ENCODE peak calls at places on chromosomes 4 and X, in five cellular contexts. J, S, H, G and I are unnamed samples.

GRCh38 chr4:176778063-176778462 is 14.7 kb downstream of the VEGFC start:
- DNase-seq in G (no peak), H (no peak), S (no peak), J (no peak), I (no peak)

GRCh38 chr4:177596035-177596434 is 153.8 kb upstream of the AGA start:
- DNase-seq in G (no peak), J (no peak), H (no peak), S (no peak), I (peak; percentile 27)

GRCh38 chrX:88613338-88613737 is 133.7 kb upstream of the CPXCR1 start:
- DNase-seq in H (no peak), G (no peak), J (no peak), S (peak; percentile 5), I (no peak)

GRCh38 chr4:33381806-33382205 is 2661.6 kb downstream of the PCDH7 start:
- DNase-seq in G (no peak), J (no peak), H (no peak), S (no peak), I (no peak)

GRCh38 chrX:153650959-153651358 is 4.0 kb downstream of the DUSP9 start:
- DNase-seq in G (no peak), J (no peak), S (no peak), H (no peak), I (no peak)

GRCh38 chr4:109979932-109980717 is 67.4 kb downstream of the EGF start:
- DNase-seq in G (no peak), H (no peak), S (no peak), J (no peak), I (no peak)

GRCh38 chr4:112793033-112793432 is 156.1 kb downstream of the LARP7 start:
- DNase-seq in G (no peak), J (no peak), S (no peak), H (no peak), I (no peak)

GRCh38 chr4:126124817-126125216 is 810.1 kb downstream of the FAT4 start:
- DNase-seq in G (no peak), J (no peak), S (no peak), H (no peak), I (no peak)

GRCh38 chrX:40465735-40466551 is 114.8 kb upstream of the ATP6AP2 start:
- DNase-seq in G (no peak), H (no peak), J (no peak), S (no peak), I (no peak)

GRCh38 chr4:169649545-169650226 is 29.3 kb downstream of the CLCN3 start:
- DNase-seq in H (no peak), S (no peak), J (no peak), G (no peak), I (no peak)

GRCh38 chrX:154370882-154371770 is 3.3 kb downstream of the FLNA start:
- DNase-seq in G (peak; percentile 95), S (peak; percentile 77), H (peak; percentile 96), J (peak; percentile 87), I (peak; percentile 89)

GRCh38 chrX:97563531-97564133 is 679.9 kb downstream of the RPA4 start:
- DNase-seq in S (no peak), G (peak; percentile 20), H (no peak), J (peak; percentile 35), I (no peak)

GRCh38 chrX:107470971-107471370 is 21.5 kb downstream of the FRMPD3 start:
- DNase-seq in J (no peak), H (no peak), S (no peak), G (no peak), I (no peak)

GRCh38 chr4:123528501-123529277 is 132.1 kb downstream of the SPRY1 start:
- DNase-seq in S (no peak), G (no peak), H (no peak), J (no peak), I (no peak)

GRCh38 chr4:17817027-17817426 is 6.2 kb downstream of the NCAPG start:
- DNase-seq in G (no peak), J (peak; percentile 27), S (no peak), H (no peak), I (no peak)

GRCh38 chr4:83282049-83282535 is 2.5 kb downstream of the COQ2 start:
- DNase-seq in J (peak; percentile 52), G (no peak), H (no peak), S (peak; percentile 51), I (no peak)

GRCh38 chrX:84165716-84166115 is 22.3 kb downstream of the RPS6KA6 start:
- DNase-seq in G (no peak), S (no peak), H (no peak), J (no peak), I (no peak)

GRCh38 chr4:91598696-91599095 is 705.1 kb upstream of the GRID2 start:
- DNase-seq in J (no peak), S (no peak), G (no peak), H (no peak), I (no peak)

GRCh38 chr4:130393246-130394041 is 1297.5 kb downstream of the C4orf33 start:
- DNase-seq in S (no peak), H (no peak), J (no peak), G (no peak), I (no peak)

GRCh38 chr4:90328558-90328957 is 201.4 kb downstream of the CCSER1 start:
- DNase-seq in H (no peak), S (no peak), J (no peak), G (no peak), I (peak; percentile 41)

GRCh38 chr4:10529256-10529890 is 72.1 kb upstream of the ZNF518B start:
- DNase-seq in S (no peak), J (no peak), H (no peak), G (no peak), I (no peak)

GRCh38 chr4:13921805-13922204 is 294.3 kb upstream of the BOD1L1 start:
- DNase-seq in H (no peak), S (no peak), G (no peak), J (no peak), I (no peak)

GRCh38 chr4:44495136-44495535 is 46.5 kb upstream of the KCTD8 start:
- DNase-seq in H (no peak), J (no peak), S (no peak), G (no peak), I (no peak)

GRCh38 chr4:44493924-44494323 is 45.3 kb upstream of the KCTD8 start:
- DNase-seq in H (no peak), S (no peak), G (no peak), J (peak; percentile 7), I (no peak)
- TF ChIP-seq CTCF in H (no peak), S (peak; percentile 64), G (no peak), J (peak; percentile 19), I (peak; percentile 67)

DNA sequence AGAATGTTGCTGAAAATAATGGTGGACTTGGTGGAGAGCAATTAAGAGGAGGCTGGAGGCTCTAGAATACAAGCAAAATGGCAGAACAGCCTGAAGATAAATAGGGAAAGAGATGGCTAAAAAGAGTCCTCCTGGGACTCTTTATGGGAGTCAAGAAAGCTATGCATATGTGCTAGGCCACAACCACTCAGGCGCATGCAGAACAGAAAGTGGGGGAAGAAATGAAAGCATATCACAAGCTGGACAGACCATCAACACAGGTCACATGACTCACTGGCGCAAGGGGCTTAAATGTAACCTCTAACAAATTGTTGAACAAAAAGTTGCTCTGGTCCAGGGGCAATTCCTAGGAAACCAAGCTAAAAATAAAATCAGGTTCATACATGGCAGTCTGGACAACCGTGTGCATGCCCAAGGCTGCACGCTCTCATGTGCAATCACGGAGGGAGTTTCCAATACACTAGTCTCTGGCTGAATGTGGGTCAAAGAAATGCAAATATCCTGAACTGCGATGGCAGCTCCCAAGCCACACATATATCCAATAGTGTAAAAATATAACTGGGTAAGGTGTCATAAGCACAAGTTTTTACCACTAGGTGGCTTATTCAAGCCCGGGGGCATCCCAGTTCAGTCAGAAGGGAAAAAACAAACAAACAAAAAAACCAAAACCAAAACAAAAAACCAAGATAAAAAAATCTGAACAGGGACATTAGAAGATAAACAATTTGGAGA is 45.4 kb downstream of the ZNF711 start:
- DNase-seq in G (no peak), H (no peak), S (no peak), J (no peak), I (no peak)
- TF ChIP-seq CTCF in G (no peak), H (no peak), S (no peak), J (no peak), I (no peak)

DNA sequence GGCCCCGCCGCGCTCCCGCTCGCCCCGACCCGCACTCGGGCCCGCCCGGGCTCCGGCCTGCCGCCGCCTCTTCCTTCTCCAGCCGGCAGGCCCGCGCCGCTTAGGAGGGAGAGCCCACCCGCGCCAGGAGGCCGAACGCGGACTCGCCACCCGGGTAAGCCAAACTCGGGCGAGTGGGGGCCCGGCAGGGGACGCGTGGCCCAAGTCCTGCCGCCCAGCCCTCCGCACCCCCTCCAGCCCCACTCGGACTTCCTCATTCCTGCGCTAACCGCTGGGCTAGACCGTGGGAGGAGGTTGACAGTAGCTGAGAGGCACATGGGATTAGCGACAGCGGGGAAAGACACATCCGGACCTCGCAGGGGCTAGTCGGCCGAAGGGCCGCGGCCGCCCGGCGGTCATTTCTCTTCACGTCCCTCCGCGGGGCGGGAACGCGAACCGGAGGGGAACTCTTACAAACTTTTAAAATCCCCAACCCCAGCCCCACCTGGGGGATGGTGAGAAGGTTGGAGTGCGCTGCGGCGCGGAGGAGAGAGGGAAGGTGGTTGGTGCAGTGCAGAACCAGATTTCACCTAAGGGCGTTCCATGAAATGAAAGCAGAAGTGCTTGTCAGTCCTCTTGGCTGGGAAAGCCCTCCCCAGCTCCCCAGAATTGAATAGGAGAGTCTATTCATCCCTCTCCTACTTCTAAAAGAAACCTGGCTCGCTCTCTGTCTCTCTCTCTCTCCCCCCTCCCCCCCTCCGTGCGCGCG is 650 bp downstream of the NFKB1 start:
- DNase-seq in H (peak; percentile 93), G (peak; percentile 69), J (peak; percentile 69), S (peak; percentile 65), I (peak; percentile 68)
- TF ChIP-seq CTCF in H (peak; percentile 6), G (no peak), J (no peak), S (no peak), I (no peak)

GRCh38 chr4:134777626-134778025 is 576.0 kb upstream of the PABPC4L start:
- DNase-seq in S (peak; percentile 9), G (no peak), H (no peak), J (no peak), I (no peak)
- TF ChIP-seq CTCF in S (no peak), G (no peak), H (no peak), J (no peak), I (no peak)

GRCh38 chr4:16508968-16509367 is 282.7 kb upstream of the TAPT1 start:
- DNase-seq in J (no peak), H (no peak), G (no peak), S (no peak), I (no peak)
- TF ChIP-seq CTCF in J (no peak), H (no peak), G (no peak), S (peak; percentile 81), I (peak; percentile 62)

GRCh38 chr4:89226665-89227572 is 80.7 kb downstream of the GPRIN3 start:
- DNase-seq in H (no peak), J (peak; percentile 37), G (peak; percentile 63), S (peak; percentile 83), I (peak; percentile 79)
- TF ChIP-seq CTCF in H (peak; percentile 57), J (peak; percentile 68), G (peak; percentile 59), S (peak; percentile 68), I (peak; percentile 75)

GRCh38 chrX:24055043-24055356 is 244 bp downstream of the EIF2S3 start:
- DNase-seq in H (no peak), S (no peak), J (no peak), G (no peak), I (no peak)

GRCh38 chrX:24054182-24055042 is at the start of gene EIF2S3:
- DNase-seq in J (peak; percentile 87), H (peak; percentile 96), S (peak; percentile 81), G (peak; percentile 82), I (peak; percentile 75)
- TF ChIP-seq CTCF in J (peak; percentile 49), H (peak; percentile 87), S (peak; percentile 74), G (peak; percentile 42), I (peak; percentile 69)